ENCODE peak calls at places on chromosomes 4 and X, in six cellular contexts. One of them, this sample, is unnamed.

GRCh38 chrX:9315086-9315485 is 149.8 kb upstream of the TBL1X start:
- DNase-seq in GM23248: no peak
- DNase-seq in MM.1S: no peak
- DNase-seq in HCT116: no peak
- DNase-seq in SK-N-SH: no peak
- DNase-seq in PC-3: no peak
- DNase-seq in this sample: no peak

GRCh38 chrX:136574548-136574947 is 42.5 kb downstream of the VGLL1 start:
- DNase-seq in GM23248: no peak
- DNase-seq in MM.1S: no peak
- DNase-seq in HCT116: no peak
- DNase-seq in SK-N-SH: no peak
- DNase-seq in PC-3: peak
- DNase-seq in this sample: no peak

GRCh38 chr4:7941111-7942018 is 1.7 kb upstream of the AFAP1 start:
- DNase-seq in GM23248: peak
- DNase-seq in MM.1S: no peak
- DNase-seq in HCT116: no peak
- DNase-seq in SK-N-SH: no peak
- DNase-seq in PC-3: peak
- DNase-seq in this sample: no peak

GRCh38 chr4:182478475-182478874 is 235.3 kb downstream of the TENM3 start:
- DNase-seq in GM23248: peak
- DNase-seq in MM.1S: peak
- DNase-seq in HCT116: peak
- DNase-seq in SK-N-SH: peak
- DNase-seq in PC-3: peak
- DNase-seq in this sample: peak

GRCh38 chr4:40164459-40164858 is 32.4 kb upstream of the RHOH start:
- DNase-seq in GM23248: no peak
- DNase-seq in MM.1S: no peak
- DNase-seq in HCT116: no peak
- DNase-seq in SK-N-SH: no peak
- DNase-seq in PC-3: no peak
- DNase-seq in this sample: no peak

GRCh38 chr4:124177647-124178425 is 534.7 kb downstream of the ANKRD50 start:
- DNase-seq in GM23248: peak
- DNase-seq in MM.1S: no peak
- DNase-seq in HCT116: no peak
- DNase-seq in SK-N-SH: no peak
- DNase-seq in PC-3: peak
- DNase-seq in this sample: no peak

GRCh38 chr4:142473960-142474338 is 372.2 kb downstream of the INPP4B start:
- DNase-seq in GM23248: no peak
- DNase-seq in MM.1S: peak
- DNase-seq in HCT116: no peak
- DNase-seq in SK-N-SH: no peak
- DNase-seq in PC-3: no peak
- DNase-seq in this sample: no peak

GRCh38 chr4:148793221-148793620 is 351.0 kb upstream of the NR3C2 start:
- DNase-seq in GM23248: no peak
- DNase-seq in MM.1S: no peak
- DNase-seq in HCT116: no peak
- DNase-seq in SK-N-SH: no peak
- DNase-seq in PC-3: no peak
- DNase-seq in this sample: no peak

GRCh38 chr4:24794111-24794860 is 1.1 kb upstream of the SOD3 start:
- DNase-seq in GM23248: peak
- DNase-seq in MM.1S: no peak
- DNase-seq in HCT116: no peak
- DNase-seq in SK-N-SH: no peak
- DNase-seq in PC-3: peak
- DNase-seq in this sample: no peak

GRCh38 chrX:15447985-15448639 is 45.0 kb downstream of the PIR start:
- DNase-seq in GM23248: peak
- DNase-seq in MM.1S: no peak
- DNase-seq in HCT116: no peak
- DNase-seq in SK-N-SH: no peak
- DNase-seq in PC-3: no peak
- DNase-seq in this sample: peak

GRCh38 chrX:104130808-104131207 is 18.5 kb downstream of the ZCCHC18 start:
- DNase-seq in GM23248: peak
- DNase-seq in MM.1S: no peak
- DNase-seq in HCT116: no peak
- DNase-seq in SK-N-SH: no peak
- DNase-seq in PC-3: no peak
- DNase-seq in this sample: no peak

GRCh38 chr4:85657143-85657542 is 182.2 kb downstream of the ARHGAP24 start:
- DNase-seq in GM23248: no peak
- DNase-seq in MM.1S: peak
- DNase-seq in HCT116: no peak
- DNase-seq in SK-N-SH: no peak
- DNase-seq in PC-3: no peak
- DNase-seq in this sample: no peak

GRCh38 chr4:184801781-184802180 is 24.0 kb downstream of the ACSL1 start:
- DNase-seq in GM23248: peak
- DNase-seq in MM.1S: no peak
- DNase-seq in HCT116: no peak
- DNase-seq in SK-N-SH: no peak
- DNase-seq in PC-3: peak
- DNase-seq in this sample: no peak

GRCh38 chr4:83075696-83076095 is 38.8 kb downstream of the PLAC8 start:
- DNase-seq in GM23248: peak
- DNase-seq in MM.1S: no peak
- DNase-seq in HCT116: no peak
- DNase-seq in SK-N-SH: no peak
- DNase-seq in PC-3: peak
- DNase-seq in this sample: no peak

GRCh38 chr4:24798036-24798610 is 2.8 kb downstream of the SOD3 start:
- DNase-seq in GM23248: no peak
- DNase-seq in MM.1S: no peak
- DNase-seq in HCT116: no peak
- DNase-seq in SK-N-SH: no peak
- DNase-seq in PC-3: no peak
- DNase-seq in this sample: no peak

GRCh38 chrX:153900806-153901752 is 3.4 kb upstream of the AVPR2 start:
- DNase-seq in GM23248: peak
- DNase-seq in MM.1S: peak
- DNase-seq in HCT116: no peak
- DNase-seq in SK-N-SH: peak
- DNase-seq in PC-3: peak
- DNase-seq in this sample: peak

GRCh38 chr4:56728512-56728911 is 47.4 kb upstream of the HOPX start:
- DNase-seq in GM23248: peak
- DNase-seq in MM.1S: no peak
- DNase-seq in HCT116: no peak
- DNase-seq in SK-N-SH: no peak
- DNase-seq in PC-3: peak
- DNase-seq in this sample: no peak

GRCh38 chr4:8274772-8275241 is 5.3 kb downstream of the HTRA3 start:
- DNase-seq in GM23248: peak
- DNase-seq in MM.1S: no peak
- DNase-seq in HCT116: no peak
- DNase-seq in SK-N-SH: peak
- DNase-seq in PC-3: no peak
- DNase-seq in this sample: peak

GRCh38 chrX:123927845-123928244 is 33.7 kb upstream of the STAG2 start:
- DNase-seq in GM23248: no peak
- DNase-seq in MM.1S: no peak
- DNase-seq in HCT116: no peak
- DNase-seq in SK-N-SH: no peak
- DNase-seq in PC-3: no peak
- DNase-seq in this sample: no peak

GRCh38 chrX:123920065-123920785 is 41.3 kb upstream of the STAG2 start:
- DNase-seq in GM23248: peak
- DNase-seq in MM.1S: no peak
- DNase-seq in HCT116: no peak
- DNase-seq in SK-N-SH: no peak
- DNase-seq in PC-3: peak
- DNase-seq in this sample: no peak

GRCh38 chrX:123923211-123923610 is 38.3 kb upstream of the STAG2 start:
- DNase-seq in GM23248: peak
- DNase-seq in MM.1S: no peak
- DNase-seq in HCT116: no peak
- DNase-seq in SK-N-SH: no peak
- DNase-seq in PC-3: no peak
- DNase-seq in this sample: no peak

GRCh38 chrX:123918106-123918721 is 43.3 kb upstream of the STAG2 start:
- DNase-seq in GM23248: no peak
- DNase-seq in MM.1S: no peak
- DNase-seq in HCT116: no peak
- DNase-seq in SK-N-SH: no peak
- DNase-seq in PC-3: peak
- DNase-seq in this sample: no peak

GRCh38 chrX:123924181-123924580 is 37.3 kb upstream of the STAG2 start:
- DNase-seq in GM23248: no peak
- DNase-seq in MM.1S: no peak
- DNase-seq in HCT116: no peak
- DNase-seq in SK-N-SH: no peak
- DNase-seq in PC-3: no peak
- DNase-seq in this sample: no peak
- TF ChIP-seq EZH2phosphoT487 in GM23248: no peak
- TF ChIP-seq EZH2phosphoT487 in MM.1S: no peak
- TF ChIP-seq EZH2phosphoT487 in HCT116: no peak
- TF ChIP-seq EZH2phosphoT487 in SK-N-SH: no peak
- TF ChIP-seq EZH2phosphoT487 in PC-3: no peak
- TF ChIP-seq EZH2phosphoT487 in this sample: no peak

GRCh38 chr4:102823464-102823863 is 3.9 kb downstream of the UBE2D3 start:
- DNase-seq in GM23248: no peak
- DNase-seq in MM.1S: no peak
- DNase-seq in HCT116: no peak
- DNase-seq in SK-N-SH: no peak
- DNase-seq in PC-3: no peak
- DNase-seq in this sample: no peak
- H3K9ac ChIP-seq in GM23248: peak
- H3K9ac ChIP-seq in MM.1S: no peak
- H3K9ac ChIP-seq in HCT116: no peak
- H3K9ac ChIP-seq in SK-N-SH: no peak
- H3K9ac ChIP-seq in PC-3: no peak
- H3K9ac ChIP-seq in this sample: no peak

GRCh38 chr4:76897522-76898384 is at the start of gene SOWAHB:
- DNase-seq in GM23248: peak
- DNase-seq in MM.1S: peak
- DNase-seq in HCT116: peak
- DNase-seq in SK-N-SH: peak
- DNase-seq in PC-3: peak
- DNase-seq in this sample: peak
- TF ChIP-seq EZH2phosphoT487 in GM23248: no peak
- TF ChIP-seq EZH2phosphoT487 in MM.1S: no peak
- TF ChIP-seq EZH2phosphoT487 in HCT116: no peak
- TF ChIP-seq EZH2phosphoT487 in SK-N-SH: no peak
- TF ChIP-seq EZH2phosphoT487 in PC-3: no peak
- TF ChIP-seq EZH2phosphoT487 in this sample: no peak

GRCh38 chrX:71095033-71095432 is 618 bp upstream of the FOXO4 start:
- DNase-seq in GM23248: no peak
- DNase-seq in MM.1S: no peak
- DNase-seq in HCT116: no peak
- DNase-seq in SK-N-SH: no peak
- DNase-seq in PC-3: no peak
- DNase-seq in this sample: no peak
- H3K9ac ChIP-seq in GM23248: peak
- H3K9ac ChIP-seq in MM.1S: peak
- H3K9ac ChIP-seq in HCT116: peak
- H3K9ac ChIP-seq in SK-N-SH: peak
- H3K9ac ChIP-seq in PC-3: peak
- H3K9ac ChIP-seq in this sample: no peak

GRCh38 chr4:77931452-77932135 is 69.0 kb downstream of the MRPL1 start:
- DNase-seq in GM23248: peak
- DNase-seq in MM.1S: no peak
- DNase-seq in HCT116: no peak
- DNase-seq in SK-N-SH: no peak
- DNase-seq in PC-3: peak
- DNase-seq in this sample: no peak
- TF ChIP-seq EZH2phosphoT487 in GM23248: no peak
- TF ChIP-seq EZH2phosphoT487 in MM.1S: no peak
- TF ChIP-seq EZH2phosphoT487 in HCT116: no peak
- TF ChIP-seq EZH2phosphoT487 in SK-N-SH: no peak
- TF ChIP-seq EZH2phosphoT487 in PC-3: no peak
- TF ChIP-seq EZH2phosphoT487 in this sample: no peak

DNA sequence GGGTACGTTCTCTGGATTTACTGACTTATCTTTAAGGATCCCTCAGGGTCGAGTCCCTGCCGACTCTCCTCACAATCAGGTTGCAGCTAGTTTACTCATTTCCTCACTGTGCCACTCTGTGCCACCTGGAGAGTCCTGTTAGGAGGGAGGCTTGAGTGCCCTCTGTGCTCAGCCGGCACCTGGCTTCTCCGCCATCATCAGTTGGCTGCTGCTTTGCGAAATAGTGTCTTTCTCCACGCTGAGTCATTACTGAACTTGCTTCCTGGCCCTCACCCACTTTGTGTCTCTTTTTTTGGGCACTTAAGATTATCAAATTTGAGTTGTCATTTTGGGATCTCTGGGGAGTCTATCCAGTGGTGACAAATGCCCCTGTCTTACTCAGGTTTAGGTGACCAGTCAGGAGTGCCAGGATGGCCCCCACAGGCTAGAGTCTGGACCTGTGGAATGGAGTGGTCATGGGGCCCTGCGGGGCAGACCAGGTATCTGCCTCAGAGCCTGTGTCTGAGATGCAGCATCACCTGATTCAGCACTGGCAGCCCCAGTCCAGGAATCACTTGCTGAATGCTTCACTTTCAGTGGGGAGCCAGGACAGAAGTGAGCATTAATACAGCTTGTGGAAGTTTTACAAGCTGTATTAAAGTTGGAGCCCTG is 37.7 kb downstream of the JADE1 start:
- DNase-seq in GM23248: peak
- DNase-seq in MM.1S: no peak
- DNase-seq in HCT116: no peak
- DNase-seq in SK-N-SH: no peak
- DNase-seq in PC-3: no peak
- DNase-seq in this sample: no peak
- H3K9ac ChIP-seq in GM23248: no peak
- H3K9ac ChIP-seq in MM.1S: no peak
- H3K9ac ChIP-seq in HCT116: no peak
- H3K9ac ChIP-seq in SK-N-SH: no peak
- H3K9ac ChIP-seq in PC-3: no peak
- H3K9ac ChIP-seq in this sample: peak